ENCODE peak calls at places on chromosomes 7 and 10, in four cellular contexts. D is skeletal muscle cell; N is endothelial cell; A is activated naive CD4-positive, alpha-beta T cell treated with anti-CD3 and anti-CD28 coated beads, Interleukin-2, amount 10 ng/mL, durations not matched to agents 7 days and 5 days. C is an unnamed sample.

GRCh38 chr7:133354546-133355324 is 101.9 kb downstream of the EXOC4 start:
- DNase-seq in D (no peak), N (no peak), A (no peak), C (peak; percentile 27)

GRCh38 chr7:103129702-103130557 is 19.0 kb downstream of the NAPEPLD start:
- DNase-seq in D (no peak), N (no peak), A (no peak), C (no peak)

GRCh38 chr10:11058965-11059364 is 41.3 kb downstream of the CELF2 start:
- DNase-seq in D (no peak), N (no peak), A (no peak), C (no peak)

GRCh38 chr7:157168571-157168970 is 29.8 kb downstream of the UBE3C start:
- DNase-seq in D (no peak), N (no peak), A (no peak), C (no peak)

GRCh38 chr7:12706900-12707536 is 19.6 kb downstream of the ARL4A start:
- DNase-seq in D (peak; percentile 56), N (no peak), A (no peak), C (no peak)

GRCh38 chr10:89074120-89074519 is 83.5 kb downstream of the FAS start:
- DNase-seq in D (no peak), N (no peak), A (no peak), C (no peak)

GRCh38 chr7:125984795-125985194 is 1055.2 kb upstream of the POT1 start:
- DNase-seq in D (no peak), N (no peak), A (no peak), C (no peak)

GRCh38 chr10:103895458-103896186 is 22.4 kb downstream of the STN1 start:
- DNase-seq in D (no peak), N (no peak), A (no peak), C (peak; percentile 61)

GRCh38 chr10:113052076-113052830 is 102.2 kb downstream of the TCF7L2 start:
- DNase-seq in D (no peak), N (no peak), A (no peak), C (no peak)

GRCh38 chr7:24573008-24573553 is at the start of gene PALS2:
- DNase-seq in D (no peak), N (peak; percentile 71), A (peak; percentile 82), C (peak; percentile 67)

GRCh38 chr10:63576501-63576900 is 55.3 kb downstream of the REEP3 start:
- DNase-seq in D (no peak), N (no peak), A (no peak), C (no peak)

GRCh38 chr10:88565072-88565471 is 18.0 kb downstream of the RNLS start:
- DNase-seq in D (no peak), N (no peak), A (no peak), C (peak; percentile 15)

GRCh38 chr7:105648561-105649401 is 67.5 kb upstream of the EFCAB10 start:
- DNase-seq in D (no peak), N (no peak), A (no peak), C (peak; percentile 56)

GRCh38 chr7:18426564-18427226 is 68.9 kb upstream of the HDAC9 start:
- DNase-seq in D (no peak), N (no peak), A (no peak), C (no peak)

GRCh38 chr10:120382360-120382759 is 74.7 kb upstream of the PLPP4 start:
- DNase-seq in D (no peak), N (no peak), A (no peak), C (no peak)

GRCh38 chr10:61895898-61896605 is 5.4 kb upstream of the ARID5B start:
- DNase-seq in D (no peak), N (no peak), A (no peak), C (no peak)

C was measured in NCI-H460.